ENCODE peak calls at places on chromosomes 1 and 21, in seven cellular contexts. U is neuronal stem cell, G is IMR-90, H is mesendoderm, N is trophoblast cell, Y is H9, V is H1. W is an unnamed sample.
A peak's percentile ranks its signal among the peaks of the same experiment; 100 is the strongest.

GRCh38 chr1:184191181-184191601 is 139.7 kb downstream of the TSEN15 start:
- DNase-seq in Y (no peak), U (no peak), V (no peak), H (peak; percentile 91), G (peak; percentile 96), N (no peak), W (peak; percentile 98)

GRCh38 chr1:60809204-60809985 is 273.0 kb upstream of the NFIA start:
- DNase-seq in H (peak; percentile 65), Y (no peak), N (peak; percentile 26), V (no peak), G (peak; percentile 0), U (peak; percentile 14), W (no peak)

GRCh38 chr1:10904396-10905358 is 107.8 kb upstream of the TARDBP start:
- DNase-seq in U (no peak), N (no peak), H (no peak), V (no peak), G (no peak), Y (no peak), W (peak; percentile 33)

GRCh38 chr21:32131960-32132359 is 146.9 kb downstream of the MIS18A start:
- DNase-seq in U (no peak), N (no peak), G (peak; percentile 43), Y (peak; percentile 20), H (peak; percentile 26), V (peak; percentile 22), W (peak; percentile 25)

GRCh38 chr1:67460648-67461500 is 30.7 kb upstream of the SERBP1 start:
- DNase-seq in H (peak; percentile 18), N (peak; percentile 57), V (no peak), U (no peak), Y (peak; percentile 36), G (no peak), W (no peak)

GRCh38 chr1:197776348-197777082 is 1.2 kb upstream of the DENND1B start:
- DNase-seq in H (no peak), G (peak; percentile 93), U (no peak), V (no peak), Y (no peak), N (no peak), W (peak; percentile 61)

GRCh38 chr1:200443860-200444259 is 34.0 kb upstream of the ZNF281 start:
- DNase-seq in V (no peak), G (no peak), N (no peak), H (no peak), Y (no peak), U (no peak), W (no peak)

GRCh38 chr1:23019851-23020625 is 770 bp downstream of the KDM1A start:
- DNase-seq in Y (peak; percentile 34), U (peak; percentile 39), N (no peak), V (no peak), H (peak; percentile 69), G (peak; percentile 40), W (peak; percentile 64)

GRCh38 chr1:44129616-44130500 is 11.2 kb downstream of the KLF17 start:
- DNase-seq in U (no peak), N (no peak), G (no peak), V (no peak), H (no peak), Y (no peak), W (no peak)

GRCh38 chr1:89310505-89310904 is 37.8 kb upstream of the GBP5 start:
- DNase-seq in G (peak; percentile 5), U (no peak), H (no peak), N (no peak), Y (no peak), V (no peak), W (peak; percentile 56)

GRCh38 chr1:101365186-101365585 is 128.4 kb downstream of the S1PR1 start:
- DNase-seq in V (no peak), N (no peak), U (no peak), Y (no peak), H (no peak), G (peak; percentile 54), W (peak; percentile 71)

GRCh38 chr1:39776400-39776713 is 5.2 kb upstream of the OXCT2 start:
- DNase-seq in N (no peak), V (no peak), H (no peak), G (no peak), U (no peak), Y (no peak), W (no peak)

GRCh38 chr1:227753999-227754764 is 18.9 kb downstream of the SNAP47 start:
- DNase-seq in U (no peak), Y (no peak), N (no peak), H (no peak), G (peak; percentile 64), V (no peak), W (no peak)

GRCh38 chr1:166378805-166379204 is 212.0 kb upstream of the FAM78B start:
- DNase-seq in G (no peak), V (no peak), Y (no peak), N (no peak), U (no peak), H (peak; percentile 25), W (no peak)

GRCh38 chr1:121483961-121484424 is 299.2 kb downstream of the SRGAP2C start:
- DNase-seq in H (peak; percentile 56), U (no peak), N (peak; percentile 69), V (no peak), G (peak; percentile 88), Y (no peak), W (peak; percentile 85)

GRCh38 chr1:221449801-221450470 is 292.0 kb downstream of the DUSP10 start:
- DNase-seq in U (no peak), N (no peak), G (peak; percentile 80), Y (no peak), H (no peak), V (no peak), W (no peak)

GRCh38 chr1:77031101-77031662 is 163.9 kb downstream of the ST6GALNAC5 start:
- DNase-seq in U (no peak), G (peak; percentile 73), V (no peak), H (peak; percentile 22), N (no peak), Y (no peak), W (peak; percentile 58)

GRCh38 chr21:29359718-29360117 is 61.0 kb downstream of the BACH1 start:
- DNase-seq in V (no peak), Y (no peak), N (no peak), H (no peak), U (no peak), G (peak; percentile 48), W (no peak)

GRCh38 chr1:12091191-12091590 is 28.1 kb downstream of the TNFRSF8 start:
- DNase-seq in U (no peak), H (no peak), V (no peak), N (no peak), Y (no peak), G (no peak), W (no peak)

GRCh38 chr21:42614391-42614790 is 39.0 kb upstream of the PDE9A start:
- DNase-seq in Y (no peak), V (no peak), H (no peak), U (no peak), N (no peak), G (no peak), W (no peak)

GRCh38 chr1:246176126-246177024 is 330.7 kb downstream of the SMYD3 start:
- DNase-seq in H (peak; percentile 22), N (peak; percentile 50), V (no peak), Y (no peak), G (peak; percentile 29), U (no peak), W (peak; percentile 61)

GRCh38 chr1:1330366-1331067 is 563 bp upstream of the TAS1R3 start:
- DNase-seq in H (no peak), G (no peak), U (no peak), N (no peak), Y (no peak), V (no peak), W (no peak)

GRCh38 chr1:94828251-94828650 is 8.1 kb downstream of the SLC44A3 start:
- DNase-seq in N (no peak), Y (no peak), G (no peak), H (no peak), U (no peak), V (no peak), W (no peak)

GRCh38 chr1:48674641-48675040 is 102.0 kb downstream of the BEND5 start:
- DNase-seq in G (peak; percentile 35), N (no peak), U (no peak), Y (no peak), V (no peak), H (peak; percentile 15), W (no peak)

GRCh38 chr1:48675251-48675650 is 101.4 kb downstream of the BEND5 start:
- DNase-seq in Y (no peak), V (no peak), G (no peak), U (no peak), N (no peak), H (no peak), W (no peak)

GRCh38 chr1:48676822-48677221 is 99.9 kb downstream of the BEND5 start:
- DNase-seq in H (no peak), V (no peak), G (no peak), N (no peak), Y (no peak), U (no peak), W (no peak)

GRCh38 chr1:48677306-48678287 is 99.1 kb downstream of the BEND5 start:
- DNase-seq in U (peak; percentile 54), N (peak; percentile 41), Y (peak; percentile 79), V (peak; percentile 74), G (peak; percentile 41), H (peak; percentile 77), W (peak; percentile 27)

DNA sequence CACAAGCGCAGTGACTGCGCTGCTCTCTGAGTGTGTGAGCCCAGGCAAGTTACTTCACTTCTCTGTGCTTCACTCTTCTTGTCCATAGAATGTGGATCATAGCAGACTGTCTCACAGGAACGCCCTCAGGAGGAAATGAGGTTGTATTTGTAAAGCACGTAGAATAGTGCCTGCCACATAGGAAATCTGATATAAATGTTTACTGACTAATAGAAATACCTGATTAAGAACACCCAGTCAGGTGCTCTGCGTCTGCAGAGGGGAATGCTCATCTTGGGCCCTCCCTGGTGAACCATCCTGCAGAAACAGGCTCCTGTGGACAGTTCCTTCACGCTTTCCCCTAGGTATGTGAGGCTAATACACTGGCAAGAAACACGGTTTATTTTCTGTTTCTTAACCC is 100.3 kb downstream of the BEND5 start:
- DNase-seq in H (no peak), G (no peak), Y (no peak), V (no peak), N (no peak), U (no peak), W (no peak)
- H3K4ac ChIP-seq in H (no peak overlapping the region), G (no peak overlapping the region), Y (no peak overlapping the region), V (no peak overlapping the region), N (no peak overlapping the region), U (no peak overlapping the region), W (no peak overlapping the region)

GRCh38 chr1:171940373-171940772 is 99.1 kb downstream of the DNM3 start:
- DNase-seq in G (no peak), Y (no peak), U (no peak), V (no peak), N (no peak), H (no peak), W (peak; percentile 2)
- H3K79me1 ChIP-seq in G (no peaks in the 10 kb centered on the region), Y (no peaks in the 10 kb centered on the region), U (no peaks in the 10 kb centered on the region), V (no peaks in the 10 kb centered on the region), N (no peaks in the 10 kb centered on the region), H (no peaks in the 10 kb centered on the region), W (no peaks in the 10 kb centered on the region)

DNA sequence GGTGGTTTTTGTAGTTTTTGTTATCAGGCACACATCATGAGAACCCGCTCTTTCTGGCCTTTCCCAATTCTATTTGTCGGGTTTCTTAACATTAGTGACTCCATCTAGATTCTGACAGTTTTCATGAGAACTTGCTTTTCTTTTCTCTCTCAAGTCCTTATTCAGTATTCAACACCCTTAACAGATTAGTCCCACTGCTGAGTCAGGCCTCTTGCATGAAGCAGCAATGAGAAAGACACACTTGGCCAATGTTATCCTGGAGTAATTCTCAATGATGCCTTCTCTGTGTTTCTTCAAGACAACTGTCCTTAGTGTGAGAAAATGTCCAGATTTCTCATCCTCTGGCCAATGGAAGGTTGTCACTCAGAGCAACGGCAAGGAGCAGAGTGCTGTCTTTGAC is 11.3 kb downstream of the FMO2 start:
- DNase-seq in U (no peak), V (no peak), Y (no peak), H (no peak), N (no peak), G (no peak), W (no peak)
- H2AK5ac ChIP-seq in U (no peak overlapping the region), V (no peak overlapping the region), Y (no peak overlapping the region), H (no peak overlapping the region), N (no peak overlapping the region), G (no peak overlapping the region), W (no peak overlapping the region)

GRCh38 chr1:45585110-45585426 is 1.2 kb downstream of the NASP start:
- DNase-seq in H (no peak), N (no peak), V (no peak), G (no peak), Y (no peak), U (no peak), W (no peak)
- H3K4ac ChIP-seq in H (no peak overlapping the region), N (peak overlapping the region; percentile 89), V (no peak overlapping the region), G (no peak overlapping the region), Y (peak overlapping the region; percentile 9), U (no peak overlapping the region), W (no peak overlapping the region)

W was measured in mesenchymal stem cell.